ENCODE peak calls at places on chromosomes 3 and 15, in four cellular contexts. One of them, this sample, is unnamed.

GRCh38 chr3:64167868-64168267 is 57.4 kb downstream of the PRICKLE2 start:
- DNase-seq in B cell: no peak
- DNase-seq in activated CD4-positive, CD25-positive, alpha-beta regulatory T cell: no peak
- DNase-seq in GM10248: no peak
- DNase-seq in this sample: no peak

GRCh38 chr15:89845305-89845893 is 30.7 kb upstream of the ANPEP start:
- DNase-seq in B cell: no peak
- DNase-seq in activated CD4-positive, CD25-positive, alpha-beta regulatory T cell: no peak
- DNase-seq in GM10248: no peak
- DNase-seq in this sample: no peak

GRCh38 chr3:11530153-11530721 is 113.5 kb downstream of the VGLL4 start:
- DNase-seq in B cell: no peak
- DNase-seq in activated CD4-positive, CD25-positive, alpha-beta regulatory T cell: no peak
- DNase-seq in GM10248: no peak
- DNase-seq in this sample: no peak

GRCh38 chr3:42601898-42602581 is 1.6 kb downstream of the NKTR start:
- DNase-seq in B cell: peak
- DNase-seq in activated CD4-positive, CD25-positive, alpha-beta regulatory T cell: no peak
- DNase-seq in GM10248: no peak
- DNase-seq in this sample: no peak

GRCh38 chr3:146326875-146327543 is 76.1 kb upstream of the PLSCR4 start:
- DNase-seq in B cell: no peak
- DNase-seq in activated CD4-positive, CD25-positive, alpha-beta regulatory T cell: no peak
- DNase-seq in GM10248: no peak
- DNase-seq in this sample: no peak

GRCh38 chr3:129398803-129399144 is 29.7 kb downstream of the EFCAB12 start:
- DNase-seq in B cell: peak
- DNase-seq in activated CD4-positive, CD25-positive, alpha-beta regulatory T cell: no peak
- DNase-seq in GM10248: no peak
- DNase-seq in this sample: no peak

GRCh38 chr15:26634319-26634718 is 138.5 kb downstream of the GABRB3 start:
- DNase-seq in B cell: no peak
- DNase-seq in activated CD4-positive, CD25-positive, alpha-beta regulatory T cell: no peak
- DNase-seq in GM10248: no peak
- DNase-seq in this sample: no peak

GRCh38 chr3:169116056-169116693 is 547.3 kb downstream of the MECOM start:
- DNase-seq in B cell: no peak
- DNase-seq in activated CD4-positive, CD25-positive, alpha-beta regulatory T cell: no peak
- DNase-seq in GM10248: no peak
- DNase-seq in this sample: no peak

GRCh38 chr3:36697397-36698001 is 66.9 kb downstream of the DCLK3 start:
- DNase-seq in B cell: no peak
- DNase-seq in activated CD4-positive, CD25-positive, alpha-beta regulatory T cell: no peak
- DNase-seq in GM10248: no peak
- DNase-seq in this sample: no peak

GRCh38 chr3:183513046-183513706 is 42.3 kb downstream of the KLHL6 start:
- DNase-seq in B cell: peak
- DNase-seq in activated CD4-positive, CD25-positive, alpha-beta regulatory T cell: no peak
- DNase-seq in GM10248: no peak
- DNase-seq in this sample: peak

GRCh38 chr3:63324621-63325020 is 46.5 kb downstream of the SYNPR start:
- DNase-seq in B cell: no peak
- DNase-seq in activated CD4-positive, CD25-positive, alpha-beta regulatory T cell: no peak
- DNase-seq in GM10248: no peak
- DNase-seq in this sample: no peak